ENCODE peak calls at places on chromosomes 16 and 17, in seven cellular contexts. T, K, B, M, X, G and S are unnamed samples.

GRCh38 chr16:10642964-10643363 is 51.8 kb downstream of the TEKT5 start:
- DNase-seq in M (no peak), G (no peak), K (no peak), T (no peak), X (no peak), B (no peak), S (no peak)

GRCh38 chr16:82629441-82630027 is 2.8 kb downstream of the CDH13 start:
- DNase-seq in X (no peak), G (no peak), T (no peak), K (peak; percentile 75), M (no peak), B (peak; percentile 34), S (no peak)

GRCh38 chr16:29974291-29975133 is 844 bp downstream of the TAOK2 start:
- DNase-seq in X (no peak), B (peak; percentile 12), M (no peak), G (peak; percentile 30), T (no peak), K (no peak), S (no peak)

GRCh38 chr17:50423553-50424159 is 2.4 kb upstream of the ACSF2 start:
- DNase-seq in M (no peak), X (no peak), G (no peak), K (peak; percentile 89), T (peak; percentile 77), B (peak; percentile 91), S (no peak)

GRCh38 chr17:62892870-62893338 is 73.1 kb upstream of the TANC2 start:
- DNase-seq in G (no peak), M (no peak), X (no peak), T (no peak), K (peak; percentile 99), B (peak; percentile 93), S (no peak)

GRCh38 chr17:36691606-36692005 is 90.2 kb downstream of the MRM1 start:
- DNase-seq in T (no peak), G (no peak), M (no peak), B (no peak), X (no peak), K (no peak), S (no peak)

GRCh38 chr16:80723981-80724380 is 80.4 kb downstream of the CDYL2 start:
- DNase-seq in G (no peak), T (no peak), X (no peak), M (no peak), B (no peak), K (no peak), S (no peak)

GRCh38 chr17:44921122-44921882 is 6.0 kb upstream of the GFAP start:
- DNase-seq in T (no peak), B (no peak), X (peak; percentile 55), M (no peak), G (peak; percentile 27), K (no peak), S (no peak)

GRCh38 chr16:68377667-68378420 is 67.0 kb downstream of the PRMT7 start:
- DNase-seq in K (peak; percentile 56), T (no peak), G (no peak), M (peak; percentile 30), X (no peak), B (no peak), S (no peak)

GRCh38 chr16:20744922-20745440 is 3.4 kb upstream of the THUMPD1 start:
- DNase-seq in T (no peak), X (no peak), G (no peak), B (no peak), M (no peak), K (no peak), S (no peak)

GRCh38 chr16:20938426-20938825 is 37.9 kb downstream of the LYRM1 start:
- DNase-seq in B (peak; percentile 56), M (no peak), X (no peak), K (peak; percentile 33), G (no peak), T (no peak), S (no peak)

GRCh38 chr17:63647065-63647725 is 25.0 kb downstream of the MAP3K3 start:
- DNase-seq in G (no peak), T (no peak), B (peak; percentile 82), M (no peak), X (no peak), K (peak; percentile 40), S (no peak)

GRCh38 chr17:17822189-17822978 is 14.4 kb downstream of the SREBF1 start:
- DNase-seq in G (no peak), X (no peak), B (peak; percentile 87), K (no peak), M (no peak), T (no peak), S (no peak)

GRCh38 chr17:69608114-69608513 is 193.6 kb downstream of the MAP2K6 start:
- DNase-seq in X (no peak), M (no peak), K (no peak), T (no peak), B (no peak), G (no peak), S (no peak)

GRCh38 chr17:73347355-73347754 is 35.6 kb upstream of the CDC42EP4 start:
- DNase-seq in X (no peak), K (no peak), T (no peak), B (no peak), M (no peak), G (no peak), S (no peak)

GRCh38 chr16:11916524-11917285 is 949 bp upstream of the GSPT1 start:
- DNase-seq in X (no peak), B (peak; percentile 41), G (no peak), T (no peak), M (no peak), K (peak; percentile 90), S (no peak)

GRCh38 chr17:64158411-64158810 is 28.5 kb upstream of the ERN1 start:
- DNase-seq in B (no peak), K (no peak), G (no peak), M (no peak), X (no peak), T (no peak), S (no peak)

GRCh38 chr16:81861503-81861902 is 82.4 kb downstream of the PLCG2 start:
- DNase-seq in B (no peak), M (no peak), X (no peak), K (peak; percentile 8), G (no peak), T (no peak), S (no peak)

GRCh38 chr17:35915153-35915969 is 15.2 kb downstream of the RDM1 start:
- DNase-seq in G (no peak), K (no peak), T (no peak), X (no peak), M (no peak), B (no peak), S (no peak)

GRCh38 chr16:6600167-6600566 is 732.5 kb upstream of the RBFOX1 start:
- DNase-seq in K (no peak), G (no peak), T (no peak), M (no peak), X (no peak), B (no peak), S (no peak)

GRCh38 chr16:1183235-1183907 is 30.5 kb downstream of the CACNA1H start:
- DNase-seq in G (no peak), K (no peak), T (no peak), M (no peak), B (peak; percentile 63), X (peak; percentile 72), S (no peak)

GRCh38 chr17:13311301-13311700 is 290.4 kb downstream of the HS3ST3A1 start:
- DNase-seq in G (no peak), T (no peak), X (no peak), K (no peak), B (peak; percentile 12), M (no peak), S (no peak)

GRCh38 chr17:38456031-38456815 is 28.0 kb downstream of the ARHGAP23 start:
- DNase-seq in T (no peak), B (no peak), K (no peak), M (no peak), X (no peak), G (no peak), S (no peak)

GRCh38 chr17:75271955-75272847 is 1.2 kb upstream of the MIF4GD start:
- DNase-seq in T (no peak), X (no peak), M (peak; percentile 80), K (no peak), G (no peak), B (peak; percentile 65), S (no peak)

GRCh38 chr17:47310186-47310733 is 13.5 kb upstream of the EFCAB13 start:
- DNase-seq in B (no peak), M (no peak), K (no peak), T (no peak), X (no peak), G (no peak), S (no peak)

GRCh38 chr17:71727292-71727691 is 393.5 kb upstream of the SOX9 start:
- DNase-seq in K (no peak), G (no peak), X (no peak), B (no peak), T (no peak), M (no peak), S (no peak)

GRCh38 chr16:85334718-85335583 is 222.7 kb upstream of the CIBAR2 start:
- DNase-seq in T (no peak), M (peak; percentile 76), G (peak; percentile 66), B (no peak), K (peak; percentile 15), X (peak; percentile 57), S (no peak)
- TF ChIP-seq CTCF in T (no peak), M (no peak), G (peak; percentile 13), B (no peak), K (no peak), X (no peak), S (no peak)

GRCh38 chr17:66483946-66484345 is 181.5 kb downstream of the PRKCA start:
- DNase-seq in B (no peak), G (no peak), K (no peak), M (no peak), X (no peak), T (no peak), S (no peak)
- TF ChIP-seq CTCF in B (no peak), G (no peak), K (no peak), M (no peak), X (no peak), T (no peak), S (no peak)

GRCh38 chr17:48504953-48505352 is 25.9 kb downstream of the HOXB1 start:
- DNase-seq in T (no peak), B (no peak), G (no peak), M (no peak), K (no peak), X (no peak), S (no peak)

GRCh38 chr17:48502901-48503300 is 27.9 kb downstream of the HOXB1 start:
- DNase-seq in T (no peak), G (peak; percentile 35), K (no peak), X (no peak), B (no peak), M (no peak), S (no peak)

GRCh38 chr17:48503747-48504146 is 27.1 kb downstream of the HOXB1 start:
- DNase-seq in B (peak; percentile 94), G (peak; percentile 95), K (no peak), M (no peak), X (no peak), T (no peak), S (no peak)

GRCh38 chr17:48505788-48506187 is 25.0 kb downstream of the HOXB1 start:
- DNase-seq in T (peak; percentile 61), M (no peak), B (peak; percentile 89), G (peak; percentile 64), K (peak; percentile 75), X (no peak), S (no peak)

GRCh38 chr17:48506246-48506645 is 24.6 kb downstream of the HOXB1 start:
- DNase-seq in X (no peak), B (no peak), M (no peak), T (no peak), K (no peak), G (no peak), S (no peak)
- TF ChIP-seq CTCF in X (no peak), B (no peak), M (no peak), T (peak; percentile 60), K (no peak), G (no peak), S (no peak)

GRCh38 chr16:25126820-25127232 is 15.3 kb downstream of the LCMT1 start:
- DNase-seq in X (no peak), K (peak; percentile 94), T (no peak), B (peak; percentile 91), G (peak; percentile 51), M (no peak), S (no peak)
- TF ChIP-seq CTCF in X (no peak), K (peak; percentile 63), T (peak; percentile 87), B (peak; percentile 85), G (peak; percentile 81), M (peak; percentile 58), S (no peak)